ENCODE peak calls at places on chromosomes 6 and 20, in six cellular contexts. One of them, this sample, is unnamed. For H3K4me1, the result is how much of the 10 kb centered on the place peaks cover.

GRCh38 chr20:37651932-37652331 is 41.9 kb upstream of the CTNNBL1 start:
- DNase-seq in mesenchymal stem cell: no peak
- DNase-seq in left ventricle myocardium inferior: peak
- DNase-seq in ovary: no peak
- DNase-seq in CD4-positive, CD25-positive, alpha-beta regulatory T cell: peak
- DNase-seq in GM23338: peak
- DNase-seq in this sample: peak

GRCh38 chr6:142935553-142936517 is 9.1 kb downstream of the HIVEP2 start:
- DNase-seq in left ventricle myocardium inferior: no peak
- DNase-seq in CD4-positive, CD25-positive, alpha-beta regulatory T cell: peak
- DNase-seq in mesenchymal stem cell: no peak
- DNase-seq in GM23338: no peak
- DNase-seq in ovary: no peak
- DNase-seq in this sample: no peak

GRCh38 chr6:7134999-7135735 is 27.4 kb downstream of the RREB1 start:
- DNase-seq in mesenchymal stem cell: no peak
- DNase-seq in ovary: no peak
- DNase-seq in CD4-positive, CD25-positive, alpha-beta regulatory T cell: no peak
- DNase-seq in left ventricle myocardium inferior: no peak
- DNase-seq in GM23338: no peak
- DNase-seq in this sample: no peak

GRCh38 chr6:34469499-34469898 is 3.6 kb downstream of the PACSIN1 start:
- DNase-seq in CD4-positive, CD25-positive, alpha-beta regulatory T cell: no peak
- DNase-seq in mesenchymal stem cell: no peak
- DNase-seq in left ventricle myocardium inferior: no peak
- DNase-seq in GM23338: no peak
- DNase-seq in ovary: no peak
- DNase-seq in this sample: no peak

GRCh38 chr20:39176457-39176856 is 214.3 kb downstream of the DHX35 start:
- DNase-seq in GM23338: no peak
- DNase-seq in left ventricle myocardium inferior: no peak
- DNase-seq in CD4-positive, CD25-positive, alpha-beta regulatory T cell: no peak
- DNase-seq in mesenchymal stem cell: no peak
- DNase-seq in ovary: no peak
- DNase-seq in this sample: no peak

GRCh38 chr6:16362296-16362695 is 123.9 kb downstream of the GMPR start:
- DNase-seq in left ventricle myocardium inferior: no peak
- DNase-seq in mesenchymal stem cell: no peak
- DNase-seq in ovary: no peak
- DNase-seq in GM23338: no peak
- DNase-seq in CD4-positive, CD25-positive, alpha-beta regulatory T cell: no peak
- DNase-seq in this sample: no peak

GRCh38 chr6:115582386-115582785 is 478.3 kb downstream of the FRK start:
- DNase-seq in GM23338: no peak
- DNase-seq in left ventricle myocardium inferior: no peak
- DNase-seq in ovary: no peak
- DNase-seq in CD4-positive, CD25-positive, alpha-beta regulatory T cell: no peak
- DNase-seq in mesenchymal stem cell: no peak
- DNase-seq in this sample: no peak

GRCh38 chr20:41181567-41181966 is 44.2 kb downstream of the PLCG1 start:
- DNase-seq in left ventricle myocardium inferior: no peak
- DNase-seq in GM23338: no peak
- DNase-seq in mesenchymal stem cell: no peak
- DNase-seq in ovary: no peak
- DNase-seq in CD4-positive, CD25-positive, alpha-beta regulatory T cell: no peak
- DNase-seq in this sample: peak

GRCh38 chr20:32052090-32052791 is at the start of gene HCK:
- DNase-seq in CD4-positive, CD25-positive, alpha-beta regulatory T cell: no peak
- DNase-seq in GM23338: peak
- DNase-seq in ovary: no peak
- DNase-seq in left ventricle myocardium inferior: peak
- DNase-seq in mesenchymal stem cell: no peak
- DNase-seq in this sample: peak

GRCh38 chr6:77883849-77884248 is 231.0 kb downstream of the MEI4 start:
- DNase-seq in left ventricle myocardium inferior: no peak
- DNase-seq in ovary: no peak
- DNase-seq in GM23338: no peak
- DNase-seq in CD4-positive, CD25-positive, alpha-beta regulatory T cell: no peak
- DNase-seq in mesenchymal stem cell: no peak
- DNase-seq in this sample: no peak

GRCh38 chr20:20083796-20084195 is 31.5 kb downstream of the CFAP61 start:
- DNase-seq in ovary: no peak
- DNase-seq in left ventricle myocardium inferior: no peak
- DNase-seq in mesenchymal stem cell: peak
- DNase-seq in CD4-positive, CD25-positive, alpha-beta regulatory T cell: peak
- DNase-seq in GM23338: peak
- DNase-seq in this sample: no peak

GRCh38 chr6:37799263-37799644 is 20.3 kb upstream of the ZFAND3 start:
- DNase-seq in GM23338: no peak
- DNase-seq in mesenchymal stem cell: no peak
- DNase-seq in ovary: no peak
- DNase-seq in CD4-positive, CD25-positive, alpha-beta regulatory T cell: no peak
- DNase-seq in left ventricle myocardium inferior: no peak
- DNase-seq in this sample: no peak

GRCh38 chr6:120378582-120379220 is 955.6 kb downstream of the TBC1D32 start:
- DNase-seq in GM23338: peak
- DNase-seq in left ventricle myocardium inferior: no peak
- DNase-seq in mesenchymal stem cell: peak
- DNase-seq in ovary: no peak
- DNase-seq in CD4-positive, CD25-positive, alpha-beta regulatory T cell: peak
- DNase-seq in this sample: no peak

GRCh38 chr6:63347599-63347998 is 27.8 kb upstream of the LGSN start:
- DNase-seq in ovary: no peak
- DNase-seq in mesenchymal stem cell: peak
- DNase-seq in CD4-positive, CD25-positive, alpha-beta regulatory T cell: no peak
- DNase-seq in GM23338: no peak
- DNase-seq in left ventricle myocardium inferior: no peak
- DNase-seq in this sample: no peak

GRCh38 chr6:90219168-90219985 is 77.3 kb downstream of the BACH2 start:
- DNase-seq in ovary: peak
- DNase-seq in CD4-positive, CD25-positive, alpha-beta regulatory T cell: no peak
- DNase-seq in GM23338: peak
- DNase-seq in left ventricle myocardium inferior: no peak
- DNase-seq in mesenchymal stem cell: peak
- DNase-seq in this sample: no peak
- H3K4me1 ChIP-seq in ovary: under half
- H3K4me1 ChIP-seq in CD4-positive, CD25-positive, alpha-beta regulatory T cell: under half
- H3K4me1 ChIP-seq in GM23338: half or more
- H3K4me1 ChIP-seq in left ventricle myocardium inferior: under half
- H3K4me1 ChIP-seq in mesenchymal stem cell: under half
- H3K4me1 ChIP-seq in this sample: under half

GRCh38 chr6:29945421-29945820 is 3.1 kb downstream of the HLA-A start:
- DNase-seq in GM23338: no peak
- DNase-seq in mesenchymal stem cell: no peak
- DNase-seq in ovary: no peak
- DNase-seq in CD4-positive, CD25-positive, alpha-beta regulatory T cell: no peak
- DNase-seq in left ventricle myocardium inferior: no peak
- DNase-seq in this sample: no peak
- H3K4me1 ChIP-seq in GM23338: under half
- H3K4me1 ChIP-seq in mesenchymal stem cell: under half
- H3K4me1 ChIP-seq in ovary: under half
- H3K4me1 ChIP-seq in CD4-positive, CD25-positive, alpha-beta regulatory T cell: under half
- H3K4me1 ChIP-seq in left ventricle myocardium inferior: under half
- H3K4me1 ChIP-seq in this sample: under half

GRCh38 chr6:107060704-107061103 is 32.7 kb downstream of the MTRES1 start:
- DNase-seq in ovary: no peak
- DNase-seq in mesenchymal stem cell: no peak
- DNase-seq in CD4-positive, CD25-positive, alpha-beta regulatory T cell: no peak
- DNase-seq in left ventricle myocardium inferior: no peak
- DNase-seq in GM23338: no peak
- DNase-seq in this sample: no peak
- H3K4me1 ChIP-seq in ovary: under half
- H3K4me1 ChIP-seq in mesenchymal stem cell: under half
- H3K4me1 ChIP-seq in CD4-positive, CD25-positive, alpha-beta regulatory T cell: under half
- H3K4me1 ChIP-seq in left ventricle myocardium inferior: under half
- H3K4me1 ChIP-seq in GM23338: under half
- H3K4me1 ChIP-seq in this sample: under half

GRCh38 chr6:136699358-136699757 is 92.9 kb downstream of the MAP3K5 start:
- DNase-seq in left ventricle myocardium inferior: no peak
- DNase-seq in CD4-positive, CD25-positive, alpha-beta regulatory T cell: no peak
- DNase-seq in GM23338: no peak
- DNase-seq in mesenchymal stem cell: no peak
- DNase-seq in ovary: no peak
- DNase-seq in this sample: no peak

GRCh38 chr6:136696238-136696637 is 96.0 kb downstream of the MAP3K5 start:
- DNase-seq in mesenchymal stem cell: peak
- DNase-seq in left ventricle myocardium inferior: no peak
- DNase-seq in ovary: no peak
- DNase-seq in GM23338: no peak
- DNase-seq in CD4-positive, CD25-positive, alpha-beta regulatory T cell: no peak
- DNase-seq in this sample: no peak

GRCh38 chr6:136703331-136703846 is 88.9 kb downstream of the MAP3K5 start:
- DNase-seq in CD4-positive, CD25-positive, alpha-beta regulatory T cell: no peak
- DNase-seq in mesenchymal stem cell: no peak
- DNase-seq in GM23338: no peak
- DNase-seq in ovary: no peak
- DNase-seq in left ventricle myocardium inferior: no peak
- DNase-seq in this sample: no peak

GRCh38 chr6:136696783-136697364 is 95.4 kb downstream of the MAP3K5 start:
- DNase-seq in mesenchymal stem cell: no peak
- DNase-seq in GM23338: no peak
- DNase-seq in CD4-positive, CD25-positive, alpha-beta regulatory T cell: no peak
- DNase-seq in ovary: no peak
- DNase-seq in left ventricle myocardium inferior: no peak
- DNase-seq in this sample: no peak

DNA sequence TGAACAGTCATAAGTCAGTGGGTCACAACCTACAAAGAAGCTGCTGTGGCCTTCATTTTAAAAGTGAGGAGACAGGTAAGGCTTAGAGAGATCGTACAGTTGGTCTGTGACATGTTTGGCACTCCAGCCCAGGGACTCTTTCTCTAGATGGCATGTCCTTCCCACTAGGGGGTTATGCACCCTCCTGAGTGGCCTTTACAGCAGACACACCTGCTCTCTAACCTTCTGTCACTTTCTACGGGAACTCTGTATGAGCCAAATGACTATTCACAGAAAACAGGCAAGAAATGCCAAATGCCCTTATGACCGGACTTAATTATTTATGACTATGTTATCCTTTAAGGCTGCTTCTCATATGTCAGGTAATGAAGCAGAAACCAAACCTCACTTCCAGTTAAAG is 91.3 kb downstream of the MAP3K5 start:
- DNase-seq in ovary: no peak
- DNase-seq in mesenchymal stem cell: no peak
- DNase-seq in GM23338: no peak
- DNase-seq in left ventricle myocardium inferior: no peak
- DNase-seq in CD4-positive, CD25-positive, alpha-beta regulatory T cell: no peak
- DNase-seq in this sample: no peak
- H3K4me1 ChIP-seq in ovary: under half
- H3K4me1 ChIP-seq in mesenchymal stem cell: under half
- H3K4me1 ChIP-seq in GM23338: under half
- H3K4me1 ChIP-seq in left ventricle myocardium inferior: under half
- H3K4me1 ChIP-seq in CD4-positive, CD25-positive, alpha-beta regulatory T cell: under half
- H3K4me1 ChIP-seq in this sample: under half